ENCODE peak calls at places on chromosomes 13 and 19, in four cellular contexts. One of them, this sample, is unnamed.

GRCh38 chr19:27896091-27896490 is 1316.9 kb downstream of the UQCRFS1 start:
- DNase-seq in WTC11: no peak
- DNase-seq in GM12878: no peak
- DNase-seq in HepG2: no peak
- DNase-seq in this sample: no peak

GRCh38 chr13:39037880-39038568 is at the start of the genes NHLRC3 and PROSER1:
- DNase-seq in WTC11: peak; percentile 88
- DNase-seq in GM12878: peak; percentile 63
- DNase-seq in HepG2: peak; percentile 84
- DNase-seq in this sample: peak; percentile 65

GRCh38 chr19:51820821-51821446 is 26.0 kb downstream of the FPR3 start:
- DNase-seq in WTC11: no peak
- DNase-seq in GM12878: no peak
- DNase-seq in HepG2: no peak
- DNase-seq in this sample: no peak

GRCh38 chr19:12527034-12527836 is 24.0 kb downstream of the ZNF564 start:
- DNase-seq in WTC11: no peak
- DNase-seq in GM12878: no peak
- DNase-seq in HepG2: no peak
- DNase-seq in this sample: no peak

GRCh38 chr19:47227347-47228167 is 3.4 kb downstream of the BBC3 start:
- DNase-seq in WTC11: peak; percentile 97
- DNase-seq in GM12878: peak; percentile 69
- DNase-seq in HepG2: peak; percentile 88
- DNase-seq in this sample: peak; percentile 97

GRCh38 chr13:35549481-35549880 is 73.0 kb upstream of the MAB21L1 start:
- DNase-seq in WTC11: no peak
- DNase-seq in GM12878: peak; percentile 15
- DNase-seq in HepG2: peak; percentile 1
- DNase-seq in this sample: no peak

GRCh38 chr13:30020726-30021312 is 170.4 kb upstream of the UBL3 start:
- DNase-seq in WTC11: no peak
- DNase-seq in GM12878: no peak
- DNase-seq in HepG2: no peak
- DNase-seq in this sample: no peak

GRCh38 chr19:51702103-51702753 is 9.1 kb downstream of the SPACA6 start:
- DNase-seq in WTC11: peak; percentile 96
- DNase-seq in GM12878: no peak
- DNase-seq in HepG2: no peak
- DNase-seq in this sample: peak; percentile 82

GRCh38 chr13:93309886-93310520 is 83.4 kb downstream of the GPC6 start:
- DNase-seq in WTC11: no peak
- DNase-seq in GM12878: no peak
- DNase-seq in HepG2: peak; percentile 5
- DNase-seq in this sample: no peak

GRCh38 chr13:110714798-110715394 is 1.4 kb downstream of the ING1 start:
- DNase-seq in WTC11: peak; percentile 49
- DNase-seq in GM12878: no peak
- DNase-seq in HepG2: peak; percentile 20
- DNase-seq in this sample: no peak

GRCh38 chr13:97266328-97266727 is 44.2 kb downstream of the MBNL2 start:
- DNase-seq in WTC11: peak; percentile 34
- DNase-seq in GM12878: no peak
- DNase-seq in HepG2: no peak
- DNase-seq in this sample: no peak

GRCh38 chr13:77874406-77874805 is 44.2 kb downstream of the EDNRB start:
- DNase-seq in WTC11: no peak
- DNase-seq in GM12878: no peak
- DNase-seq in HepG2: no peak
- DNase-seq in this sample: no peak

GRCh38 chr19:51539821-51540366 is 8.4 kb upstream of the SIGLEC6 start:
- DNase-seq in WTC11: no peak
- DNase-seq in GM12878: no peak
- DNase-seq in HepG2: no peak
- DNase-seq in this sample: no peak

GRCh38 chr19:55173717-55174409 is 6.2 kb downstream of the SYT5 start:
- DNase-seq in WTC11: peak; percentile 96
- DNase-seq in GM12878: no peak
- DNase-seq in HepG2: peak; percentile 39
- DNase-seq in this sample: peak; percentile 94

GRCh38 chr13:34886987-34887386 is 55.1 kb upstream of the NBEA start:
- DNase-seq in WTC11: no peak
- DNase-seq in GM12878: no peak
- DNase-seq in HepG2: no peak
- DNase-seq in this sample: no peak

GRCh38 chr19:1234041-1234669 is 3.6 kb downstream of the CBARP start:
- DNase-seq in WTC11: no peak
- DNase-seq in GM12878: no peak
- DNase-seq in HepG2: no peak
- DNase-seq in this sample: no peak

GRCh38 chr13:113421673-113422270 is 31.5 kb downstream of the ADPRHL1 start:
- DNase-seq in WTC11: no peak
- DNase-seq in GM12878: no peak
- DNase-seq in HepG2: no peak
- DNase-seq in this sample: no peak

GRCh38 chr19:13154241-13154778 is 4.1 kb downstream of the IER2 start:
- DNase-seq in WTC11: no peak
- DNase-seq in GM12878: no peak
- DNase-seq in HepG2: peak; percentile 65
- DNase-seq in this sample: peak; percentile 58

DNA sequence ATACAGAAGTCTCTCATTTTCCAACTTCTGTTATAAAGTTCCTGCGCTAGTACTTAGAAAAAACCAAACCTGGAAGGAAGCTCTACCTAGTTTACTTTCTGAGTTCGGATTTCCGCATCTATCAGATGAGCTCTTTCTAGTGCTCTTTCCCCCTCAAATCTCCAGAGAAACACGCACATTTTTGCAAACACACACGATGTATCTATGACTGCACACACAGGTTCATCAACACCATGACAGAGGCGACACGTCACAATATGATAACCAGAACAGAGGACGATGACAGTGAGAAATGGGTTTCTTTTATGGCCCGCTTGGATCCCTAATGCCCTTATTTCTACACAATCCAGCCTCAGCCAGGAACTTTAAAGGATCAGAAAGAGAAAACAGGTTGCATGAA is 612 bp upstream of the LRRC63 start:
- DNase-seq in WTC11: no peak
- DNase-seq in GM12878: no peak
- DNase-seq in HepG2: no peak
- DNase-seq in this sample: peak; percentile 85
- TF ChIP-seq MAX in WTC11: no peak
- TF ChIP-seq MAX in GM12878: no peak
- TF ChIP-seq MAX in HepG2: no peak
- TF ChIP-seq MAX in this sample: no peak

GRCh38 chr19:19538077-19538764 is at the start of gene CILP2:
- DNase-seq in WTC11: peak; percentile 91
- DNase-seq in GM12878: no peak
- DNase-seq in HepG2: no peak
- DNase-seq in this sample: peak; percentile 53
- TF ChIP-seq TCF7 in WTC11: no peak
- TF ChIP-seq TCF7 in GM12878: no peak
- TF ChIP-seq TCF7 in HepG2: no peak
- TF ChIP-seq TCF7 in this sample: no peak

DNA sequence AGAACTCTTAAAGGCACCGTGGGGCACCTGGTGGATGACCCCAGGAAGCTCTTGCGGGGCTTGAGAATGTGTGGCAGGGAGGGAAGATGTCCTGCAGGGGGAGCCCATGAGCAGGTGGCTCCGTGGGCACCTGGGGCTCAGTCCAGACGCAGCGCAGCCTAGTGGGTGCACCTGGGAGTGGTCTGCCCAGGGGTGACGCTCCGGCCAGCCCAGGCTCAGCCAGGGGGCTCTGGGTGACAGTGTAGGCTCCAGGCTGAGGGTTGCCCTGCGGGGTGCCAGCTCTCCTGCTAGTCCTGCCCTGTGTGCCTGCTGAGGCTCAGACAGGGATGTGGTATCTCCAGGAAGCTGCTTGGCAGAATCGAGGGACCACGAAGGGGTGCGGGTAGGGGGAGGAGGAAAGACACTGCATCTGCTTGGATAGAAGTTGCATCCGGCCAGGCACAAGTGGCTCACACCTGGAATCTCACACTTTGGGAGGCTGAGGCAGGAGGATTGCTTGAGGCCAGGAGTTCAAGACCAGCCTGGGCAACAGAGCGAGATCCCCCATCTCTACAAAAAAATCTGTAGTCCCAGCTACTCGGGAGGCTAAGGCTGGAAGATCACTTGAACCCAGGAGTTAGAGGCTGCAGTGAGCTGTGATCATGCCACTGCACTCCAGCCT is 15.0 kb upstream of the PGLS start:
- DNase-seq in WTC11: peak; percentile 90
- DNase-seq in GM12878: peak; percentile 63
- DNase-seq in HepG2: peak; percentile 81
- DNase-seq in this sample: peak; percentile 90
- TF ChIP-seq MAX in WTC11: no peak
- TF ChIP-seq MAX in GM12878: no peak
- TF ChIP-seq MAX in HepG2: no peak
- TF ChIP-seq MAX in this sample: peak; percentile 42

GRCh38 chr19:48635263-48635965 is 1.8 kb downstream of the DBP start:
- DNase-seq in WTC11: peak; percentile 73
- DNase-seq in GM12878: no peak
- DNase-seq in HepG2: no peak
- DNase-seq in this sample: peak; percentile 88

GRCh38 chr19:48637449-48637947 is 319 bp upstream of the DBP start:
- DNase-seq in WTC11: peak; percentile 99
- DNase-seq in GM12878: peak; percentile 96
- DNase-seq in HepG2: peak; percentile 96
- DNase-seq in this sample: peak; percentile 99

GRCh38 chr19:48634424-48635262 is 2.5 kb downstream of the DBP start:
- DNase-seq in WTC11: peak; percentile 98
- DNase-seq in GM12878: peak; percentile 79
- DNase-seq in HepG2: peak; percentile 90
- DNase-seq in this sample: peak; percentile 98

GRCh38 chr19:48636859-48637448 is at the start of gene DBP:
- DNase-seq in WTC11: peak; percentile 50
- DNase-seq in GM12878: no peak
- DNase-seq in HepG2: no peak
- DNase-seq in this sample: no peak

DNA sequence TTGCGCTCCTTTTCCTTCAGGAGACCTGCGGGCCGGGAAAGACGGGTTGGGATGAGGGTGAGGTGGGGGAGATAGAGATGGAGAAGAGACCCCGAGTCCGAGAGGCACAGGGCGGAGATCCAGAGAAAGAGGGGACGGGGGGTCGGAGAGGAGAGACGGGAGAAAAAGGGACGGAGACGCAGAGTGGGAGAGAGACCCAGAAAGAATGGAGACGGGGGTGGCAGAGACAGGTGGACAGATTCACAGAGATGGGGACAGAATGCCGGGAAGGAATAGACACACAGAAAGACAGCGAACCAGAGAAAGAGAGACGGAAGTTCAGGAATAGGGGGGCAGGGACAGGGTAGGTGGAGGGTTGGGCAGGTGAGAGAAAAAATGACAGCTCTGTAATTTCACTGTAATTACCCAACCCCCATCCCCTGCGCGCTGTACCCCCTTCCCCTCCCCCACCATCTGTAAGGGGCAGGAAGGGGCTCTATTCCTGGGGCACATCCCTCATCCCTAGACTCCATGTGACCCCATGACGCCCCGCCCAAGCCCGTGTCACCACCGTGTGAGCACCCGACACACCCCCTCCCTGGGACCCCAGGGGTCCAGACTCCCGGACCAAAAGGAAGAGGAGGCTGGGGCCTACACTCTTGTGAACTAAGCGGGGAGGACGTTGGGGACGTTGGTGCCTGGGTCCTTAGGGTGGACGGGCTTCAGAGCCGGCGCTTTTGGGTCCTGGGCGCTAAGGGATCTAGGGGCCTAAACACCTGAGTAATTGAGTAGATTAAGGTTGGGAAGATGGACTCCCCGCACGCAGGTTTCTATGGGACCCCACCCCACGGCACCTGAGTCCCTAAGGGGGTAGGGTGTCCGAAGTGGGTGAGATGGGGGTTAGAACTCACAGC is 967 bp downstream of the DBP start:
- DNase-seq in WTC11: no peak
- DNase-seq in GM12878: no peak
- DNase-seq in HepG2: no peak
- DNase-seq in this sample: no peak
- TF ChIP-seq TCF7 in WTC11: no peak
- TF ChIP-seq TCF7 in GM12878: no peak
- TF ChIP-seq TCF7 in HepG2: no peak
- TF ChIP-seq TCF7 in this sample: no peak

DNA sequence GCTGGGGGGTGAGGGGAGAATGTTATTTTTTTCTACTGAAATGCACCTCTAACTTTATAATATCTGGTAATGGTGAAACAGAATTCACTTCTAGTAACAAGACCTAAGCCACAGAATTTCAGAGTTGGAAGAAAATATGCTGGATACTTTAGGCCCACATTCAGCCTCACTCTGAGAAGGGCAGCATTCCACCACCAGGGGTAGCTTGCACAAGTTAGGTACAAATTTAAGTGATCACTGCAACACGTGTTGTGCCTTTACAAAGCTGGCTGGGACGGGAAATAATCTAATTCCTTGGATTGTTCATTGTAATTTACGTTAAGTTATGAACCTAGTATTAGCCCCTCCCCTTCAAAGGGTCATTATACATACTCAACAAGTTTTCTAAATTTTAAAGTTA is 192.3 kb downstream of the RGCC start:
- DNase-seq in WTC11: peak; percentile 21
- DNase-seq in GM12878: no peak
- DNase-seq in HepG2: peak; percentile 41
- DNase-seq in this sample: peak; percentile 25
- TF ChIP-seq MAX in WTC11: no peak
- TF ChIP-seq MAX in GM12878: no peak
- TF ChIP-seq MAX in HepG2: no peak
- TF ChIP-seq MAX in this sample: no peak

This sample was measured in K562.